ENCODE peak calls at places on chromosomes 1 and 21, in eight cellular contexts. One of them, this sample, is unnamed.

GRCh38 chr1:116873680-116874271 is 35.9 kb upstream of the PTGFRN start:
- DNase-seq in body of pancreas: no peak
- DNase-seq in hepatocyte: no peak
- DNase-seq in neuronal stem cell: no peak
- DNase-seq in PC-3: no peak
- DNase-seq in stomach: no peak
- DNase-seq in fibroblast of lung: no peak
- DNase-seq in thyroid gland: no peak
- DNase-seq in this sample: peak; percentile 65

GRCh38 chr1:224114787-224115175 is 870 bp downstream of the FBXO28 start:
- DNase-seq in body of pancreas: no peak
- DNase-seq in hepatocyte: peak; percentile 10
- DNase-seq in neuronal stem cell: no peak
- DNase-seq in PC-3: peak; percentile 27
- DNase-seq in stomach: no peak
- DNase-seq in fibroblast of lung: no peak
- DNase-seq in thyroid gland: no peak
- DNase-seq in this sample: peak; percentile 52

GRCh38 chr21:35982717-35983116 is 77.6 kb downstream of the SETD4 start:
- DNase-seq in body of pancreas: no peak
- DNase-seq in hepatocyte: no peak
- DNase-seq in neuronal stem cell: no peak
- DNase-seq in PC-3: no peak
- DNase-seq in stomach: no peak
- DNase-seq in fibroblast of lung: no peak
- DNase-seq in thyroid gland: no peak
- DNase-seq in this sample: no peak

GRCh38 chr1:219159946-219160645 is 13.6 kb upstream of the LYPLAL1 start:
- DNase-seq in body of pancreas: no peak
- DNase-seq in hepatocyte: no peak
- DNase-seq in neuronal stem cell: no peak
- DNase-seq in PC-3: peak; percentile 48
- DNase-seq in stomach: no peak
- DNase-seq in fibroblast of lung: peak; percentile 20
- DNase-seq in thyroid gland: no peak
- DNase-seq in this sample: peak; percentile 67

GRCh38 chr1:41341756-41342562 is 19.3 kb upstream of the FOXO6 start:
- DNase-seq in body of pancreas: peak; percentile 77
- DNase-seq in hepatocyte: peak; percentile 63
- DNase-seq in neuronal stem cell: no peak
- DNase-seq in PC-3: peak; percentile 32
- DNase-seq in stomach: peak; percentile 67
- DNase-seq in fibroblast of lung: no peak
- DNase-seq in thyroid gland: no peak
- DNase-seq in this sample: peak; percentile 54

GRCh38 chr1:160078392-160079195 is 2.7 kb upstream of the KCNJ9 start:
- DNase-seq in body of pancreas: no peak
- DNase-seq in hepatocyte: peak; percentile 40
- DNase-seq in neuronal stem cell: no peak
- DNase-seq in PC-3: peak; percentile 59
- DNase-seq in stomach: peak; percentile 62
- DNase-seq in fibroblast of lung: peak; percentile 18
- DNase-seq in thyroid gland: peak; percentile 16
- DNase-seq in this sample: peak; percentile 63

GRCh38 chr1:246274191-246274590 is 232.9 kb downstream of the SMYD3 start:
- DNase-seq in body of pancreas: no peak
- DNase-seq in hepatocyte: no peak
- DNase-seq in neuronal stem cell: no peak
- DNase-seq in PC-3: no peak
- DNase-seq in stomach: no peak
- DNase-seq in fibroblast of lung: no peak
- DNase-seq in thyroid gland: no peak
- DNase-seq in this sample: no peak

GRCh38 chr21:43805275-43805800 is 16.0 kb downstream of the RRP1 start:
- DNase-seq in body of pancreas: no peak
- DNase-seq in hepatocyte: no peak
- DNase-seq in neuronal stem cell: no peak
- DNase-seq in PC-3: no peak
- DNase-seq in stomach: no peak
- DNase-seq in fibroblast of lung: no peak
- DNase-seq in thyroid gland: peak; percentile 71
- DNase-seq in this sample: no peak

GRCh38 chr1:9615316-9616063 is 26.8 kb downstream of the TMEM201 start:
- DNase-seq in body of pancreas: peak; percentile 51
- DNase-seq in hepatocyte: peak; percentile 55
- DNase-seq in neuronal stem cell: no peak
- DNase-seq in PC-3: peak; percentile 56
- DNase-seq in stomach: peak; percentile 43
- DNase-seq in fibroblast of lung: peak; percentile 38
- DNase-seq in thyroid gland: peak; percentile 40
- DNase-seq in this sample: peak; percentile 75

GRCh38 chr1:74426208-74426932 is 86.0 kb downstream of the LRRC53 start:
- DNase-seq in body of pancreas: no peak
- DNase-seq in hepatocyte: peak; percentile 17
- DNase-seq in neuronal stem cell: no peak
- DNase-seq in PC-3: no peak
- DNase-seq in stomach: no peak
- DNase-seq in fibroblast of lung: peak; percentile 0
- DNase-seq in thyroid gland: no peak
- DNase-seq in this sample: no peak

GRCh38 chr1:110056776-110057175 is 13.7 kb downstream of the ALX3 start:
- DNase-seq in body of pancreas: no peak
- DNase-seq in hepatocyte: no peak
- DNase-seq in neuronal stem cell: no peak
- DNase-seq in PC-3: peak; percentile 13
- DNase-seq in stomach: no peak
- DNase-seq in fibroblast of lung: peak; percentile 37
- DNase-seq in thyroid gland: no peak
- DNase-seq in this sample: peak; percentile 95

GRCh38 chr1:205448540-205449253 is 7.1 kb downstream of the BLACAT1 start:
- DNase-seq in body of pancreas: no peak
- DNase-seq in hepatocyte: no peak
- DNase-seq in neuronal stem cell: no peak
- DNase-seq in PC-3: peak; percentile 36
- DNase-seq in stomach: no peak
- DNase-seq in fibroblast of lung: no peak
- DNase-seq in thyroid gland: peak; percentile 51
- DNase-seq in this sample: no peak

GRCh38 chr1:68571499-68571898 is 74.6 kb upstream of the DEPDC1 start:
- DNase-seq in body of pancreas: no peak
- DNase-seq in hepatocyte: no peak
- DNase-seq in neuronal stem cell: no peak
- DNase-seq in PC-3: peak; percentile 6
- DNase-seq in stomach: no peak
- DNase-seq in fibroblast of lung: peak; percentile 16
- DNase-seq in thyroid gland: no peak
- DNase-seq in this sample: peak; percentile 21

GRCh38 chr1:192066202-192066601 is 92.1 kb upstream of the RGS18 start:
- DNase-seq in body of pancreas: no peak
- DNase-seq in hepatocyte: no peak
- DNase-seq in neuronal stem cell: no peak
- DNase-seq in PC-3: no peak
- DNase-seq in stomach: no peak
- DNase-seq in fibroblast of lung: no peak
- DNase-seq in thyroid gland: no peak
- DNase-seq in this sample: no peak

GRCh38 chr1:231642600-231643332 is 16.2 kb downstream of the DISC1 start:
- DNase-seq in body of pancreas: no peak
- DNase-seq in hepatocyte: no peak
- DNase-seq in neuronal stem cell: no peak
- DNase-seq in PC-3: no peak
- DNase-seq in stomach: no peak
- DNase-seq in fibroblast of lung: no peak
- DNase-seq in thyroid gland: no peak
- DNase-seq in this sample: no peak

GRCh38 chr1:89831462-89832113 is 10.8 kb downstream of the LRRC8D start:
- DNase-seq in body of pancreas: no peak
- DNase-seq in hepatocyte: no peak
- DNase-seq in neuronal stem cell: no peak
- DNase-seq in PC-3: no peak
- DNase-seq in stomach: no peak
- DNase-seq in fibroblast of lung: no peak
- DNase-seq in thyroid gland: no peak
- DNase-seq in this sample: no peak

GRCh38 chr1:25182629-25183028 is 49.7 kb downstream of the SYF2 start:
- DNase-seq in body of pancreas: no peak
- DNase-seq in hepatocyte: no peak
- DNase-seq in neuronal stem cell: no peak
- DNase-seq in PC-3: peak; percentile 42
- DNase-seq in stomach: peak; percentile 22
- DNase-seq in fibroblast of lung: no peak
- DNase-seq in thyroid gland: no peak
- DNase-seq in this sample: peak; percentile 10

GRCh38 chr1:57229998-57230397 is 193.9 kb downstream of the DAB1 start:
- DNase-seq in body of pancreas: no peak
- DNase-seq in hepatocyte: no peak
- DNase-seq in neuronal stem cell: no peak
- DNase-seq in PC-3: no peak
- DNase-seq in stomach: no peak
- DNase-seq in fibroblast of lung: no peak
- DNase-seq in thyroid gland: no peak
- DNase-seq in this sample: no peak

DNA sequence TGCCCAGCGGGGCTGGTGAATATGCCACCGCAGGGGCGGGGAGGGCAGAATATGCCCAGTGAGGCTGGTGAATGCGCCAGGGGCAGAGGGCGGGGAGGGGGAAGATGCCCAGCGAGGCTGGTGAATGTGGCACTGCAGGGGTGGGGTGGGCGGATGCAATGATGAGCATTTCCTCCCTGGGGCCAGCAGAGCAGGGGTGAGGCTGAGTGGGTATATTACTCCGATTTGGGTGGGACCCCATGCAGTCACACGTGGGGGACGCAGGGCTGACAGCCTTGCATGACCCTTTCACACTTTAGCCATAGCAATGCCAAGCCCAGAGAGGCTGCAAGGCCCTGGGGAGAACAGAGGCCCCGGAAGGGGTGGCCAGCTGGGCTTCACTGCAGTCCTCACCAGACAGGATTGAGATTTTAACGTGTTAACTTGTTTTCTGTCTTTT is 9.3 kb upstream of the SLX9 start:
- DNase-seq in body of pancreas: no peak
- DNase-seq in hepatocyte: no peak
- DNase-seq in neuronal stem cell: no peak
- DNase-seq in PC-3: peak; percentile 72
- DNase-seq in stomach: no peak
- DNase-seq in fibroblast of lung: no peak
- DNase-seq in thyroid gland: peak; percentile 24
- DNase-seq in this sample: peak; percentile 65
- H3K27ac ChIP-seq in body of pancreas: peak overlapping the region; percentile 1
- H3K27ac ChIP-seq in hepatocyte: no peak overlapping the region
- H3K27ac ChIP-seq in neuronal stem cell: no peak overlapping the region
- H3K27ac ChIP-seq in PC-3: peak overlapping the region; percentile 74
- H3K27ac ChIP-seq in stomach: no peak overlapping the region
- H3K27ac ChIP-seq in fibroblast of lung: no peak overlapping the region
- H3K27ac ChIP-seq in thyroid gland: no peak overlapping the region
- H3K27ac ChIP-seq in this sample: peak overlapping the region; percentile 1

GRCh38 chr1:10848109-10848684 is 51.8 kb upstream of the CASZ1 start:
- DNase-seq in body of pancreas: no peak
- DNase-seq in hepatocyte: peak; percentile 38
- DNase-seq in neuronal stem cell: no peak
- DNase-seq in PC-3: no peak
- DNase-seq in stomach: peak; percentile 49
- DNase-seq in fibroblast of lung: no peak
- DNase-seq in thyroid gland: no peak
- DNase-seq in this sample: no peak
- H3K27ac ChIP-seq in body of pancreas: no peak overlapping the region
- H3K27ac ChIP-seq in hepatocyte: no peak overlapping the region
- H3K27ac ChIP-seq in neuronal stem cell: no peak overlapping the region
- H3K27ac ChIP-seq in PC-3: no peak overlapping the region
- H3K27ac ChIP-seq in stomach: no peak overlapping the region
- H3K27ac ChIP-seq in fibroblast of lung: no peak overlapping the region
- H3K27ac ChIP-seq in thyroid gland: no peak overlapping the region
- H3K27ac ChIP-seq in this sample: no peak overlapping the region

GRCh38 chr1:145716641-145717061 is 2.6 kb upstream of the CD160 start:
- DNase-seq in body of pancreas: no peak
- DNase-seq in hepatocyte: no peak
- DNase-seq in neuronal stem cell: no peak
- DNase-seq in PC-3: no peak
- DNase-seq in stomach: no peak
- DNase-seq in fibroblast of lung: no peak
- DNase-seq in thyroid gland: no peak
- DNase-seq in this sample: peak; percentile 30
- H3K27ac ChIP-seq in body of pancreas: no peak overlapping the region
- H3K27ac ChIP-seq in hepatocyte: no peak overlapping the region
- H3K27ac ChIP-seq in neuronal stem cell: no peak overlapping the region
- H3K27ac ChIP-seq in PC-3: no peak overlapping the region
- H3K27ac ChIP-seq in stomach: no peak overlapping the region
- H3K27ac ChIP-seq in fibroblast of lung: no peak overlapping the region
- H3K27ac ChIP-seq in thyroid gland: no peak overlapping the region
- H3K27ac ChIP-seq in this sample: no peak overlapping the region

GRCh38 chr1:13652238-13652637 is 47.8 kb upstream of the PRDM2 start:
- DNase-seq in body of pancreas: no peak
- DNase-seq in hepatocyte: no peak
- DNase-seq in neuronal stem cell: no peak
- DNase-seq in PC-3: peak; percentile 78
- DNase-seq in stomach: no peak
- DNase-seq in fibroblast of lung: no peak
- DNase-seq in thyroid gland: no peak
- DNase-seq in this sample: no peak
- H3K27ac ChIP-seq in body of pancreas: no peak overlapping the region
- H3K27ac ChIP-seq in hepatocyte: no peak overlapping the region
- H3K27ac ChIP-seq in neuronal stem cell: no peak overlapping the region
- H3K27ac ChIP-seq in PC-3: peak overlapping the region; percentile 43
- H3K27ac ChIP-seq in stomach: no peak overlapping the region
- H3K27ac ChIP-seq in fibroblast of lung: no peak overlapping the region
- H3K27ac ChIP-seq in thyroid gland: no peak overlapping the region
- H3K27ac ChIP-seq in this sample: no peak overlapping the region

GRCh38 chr1:63322248-63322943 is at the start of gene FOXD3:
- DNase-seq in body of pancreas: peak; percentile 54
- DNase-seq in hepatocyte: peak; percentile 74
- DNase-seq in neuronal stem cell: peak; percentile 72
- DNase-seq in PC-3: peak; percentile 65
- DNase-seq in stomach: peak; percentile 71
- DNase-seq in fibroblast of lung: peak; percentile 54
- DNase-seq in thyroid gland: peak; percentile 57
- DNase-seq in this sample: peak; percentile 71

GRCh38 chr1:63322944-63323865 is 838 bp downstream of the FOXD3 start:
- DNase-seq in body of pancreas: no peak
- DNase-seq in hepatocyte: peak; percentile 56
- DNase-seq in neuronal stem cell: peak; percentile 42
- DNase-seq in PC-3: no peak
- DNase-seq in stomach: no peak
- DNase-seq in fibroblast of lung: peak; percentile 9
- DNase-seq in thyroid gland: peak; percentile 28
- DNase-seq in this sample: peak; percentile 24

GRCh38 chr1:63324779-63325119 is 2.4 kb downstream of the FOXD3 start:
- DNase-seq in body of pancreas: no peak
- DNase-seq in hepatocyte: no peak
- DNase-seq in neuronal stem cell: no peak
- DNase-seq in PC-3: no peak
- DNase-seq in stomach: no peak
- DNase-seq in fibroblast of lung: peak; percentile 5
- DNase-seq in thyroid gland: no peak
- DNase-seq in this sample: no peak

GRCh38 chr1:63326106-63326472 is 3.7 kb downstream of the FOXD3 start:
- DNase-seq in body of pancreas: no peak
- DNase-seq in hepatocyte: no peak
- DNase-seq in neuronal stem cell: no peak
- DNase-seq in PC-3: no peak
- DNase-seq in stomach: no peak
- DNase-seq in fibroblast of lung: peak; percentile 12
- DNase-seq in thyroid gland: no peak
- DNase-seq in this sample: no peak

GRCh38 chr1:63323866-63324778 is 1.8 kb downstream of the FOXD3 start:
- DNase-seq in body of pancreas: no peak
- DNase-seq in hepatocyte: peak; percentile 12
- DNase-seq in neuronal stem cell: peak; percentile 20
- DNase-seq in PC-3: no peak
- DNase-seq in stomach: no peak
- DNase-seq in fibroblast of lung: no peak
- DNase-seq in thyroid gland: no peak
- DNase-seq in this sample: no peak
- H3K27ac ChIP-seq in body of pancreas: no peak overlapping the region
- H3K27ac ChIP-seq in hepatocyte: no peak overlapping the region
- H3K27ac ChIP-seq in neuronal stem cell: no peak overlapping the region
- H3K27ac ChIP-seq in PC-3: no peak overlapping the region
- H3K27ac ChIP-seq in stomach: no peak overlapping the region
- H3K27ac ChIP-seq in fibroblast of lung: no peak overlapping the region
- H3K27ac ChIP-seq in thyroid gland: no peak overlapping the region
- H3K27ac ChIP-seq in this sample: no peak overlapping the region

This sample was measured in GM23248.